ENCODE peak calls at places on chromosomes 6 and 20, in six cellular contexts. One of them, this sample, is unnamed.
A peak's percentile ranks its signal among the peaks of the same experiment; 100 is the strongest.

GRCh38 chr6:152094992-152095592 is 287.6 kb downstream of the ESR1 start:
- DNase-seq in ovary: peak; percentile 72
- DNase-seq in Caco-2: peak; percentile 27
- DNase-seq in HFF-Myc: peak; percentile 99
- DNase-seq in fibroblast of villous mesenchyme: peak; percentile 100
- DNase-seq in pancreas: no peak
- DNase-seq in this sample: peak; percentile 100

GRCh38 chr6:50905297-50905696 is 86.6 kb downstream of the TFAP2B start:
- DNase-seq in ovary: no peak
- DNase-seq in Caco-2: no peak
- DNase-seq in HFF-Myc: no peak
- DNase-seq in fibroblast of villous mesenchyme: no peak
- DNase-seq in pancreas: no peak
- DNase-seq in this sample: no peak

GRCh38 chr6:144162977-144163376 is 12.7 kb downstream of the STX11 start:
- DNase-seq in ovary: no peak
- DNase-seq in Caco-2: no peak
- DNase-seq in HFF-Myc: no peak
- DNase-seq in fibroblast of villous mesenchyme: no peak
- DNase-seq in pancreas: no peak
- DNase-seq in this sample: no peak

GRCh38 chr20:31476648-31477220 is 1.6 kb downstream of the REM1 start:
- DNase-seq in ovary: no peak
- DNase-seq in Caco-2: no peak
- DNase-seq in HFF-Myc: no peak
- DNase-seq in fibroblast of villous mesenchyme: no peak
- DNase-seq in pancreas: no peak
- DNase-seq in this sample: no peak

GRCh38 chr6:150196942-150197745 is 54.3 kb downstream of the PPP1R14C start:
- DNase-seq in ovary: no peak
- DNase-seq in Caco-2: no peak
- DNase-seq in HFF-Myc: no peak
- DNase-seq in fibroblast of villous mesenchyme: no peak
- DNase-seq in pancreas: no peak
- DNase-seq in this sample: no peak

GRCh38 chr6:149903938-149904611 is 6.2 kb upstream of the RAET1E start:
- DNase-seq in ovary: peak; percentile 3
- DNase-seq in Caco-2: peak; percentile 18
- DNase-seq in HFF-Myc: no peak
- DNase-seq in fibroblast of villous mesenchyme: no peak
- DNase-seq in pancreas: no peak
- DNase-seq in this sample: no peak

GRCh38 chr6:81561731-81562130 is 190.8 kb downstream of the TENT5A start:
- DNase-seq in ovary: no peak
- DNase-seq in Caco-2: no peak
- DNase-seq in HFF-Myc: no peak
- DNase-seq in fibroblast of villous mesenchyme: peak; percentile 64
- DNase-seq in pancreas: no peak
- DNase-seq in this sample: no peak

GRCh38 chr6:111734068-111734825 is 128.6 kb upstream of the TRAF3IP2 start:
- DNase-seq in ovary: no peak
- DNase-seq in Caco-2: no peak
- DNase-seq in HFF-Myc: no peak
- DNase-seq in fibroblast of villous mesenchyme: peak; percentile 36
- DNase-seq in pancreas: no peak
- DNase-seq in this sample: peak; percentile 63

GRCh38 chr6:52820198-52820597 is 16.6 kb upstream of the GSTA1 start:
- DNase-seq in ovary: no peak
- DNase-seq in Caco-2: no peak
- DNase-seq in HFF-Myc: no peak
- DNase-seq in fibroblast of villous mesenchyme: no peak
- DNase-seq in pancreas: no peak
- DNase-seq in this sample: peak; percentile 71

GRCh38 chr6:72219536-72219935 is 333.2 kb downstream of the RIMS1 start:
- DNase-seq in ovary: no peak
- DNase-seq in Caco-2: no peak
- DNase-seq in HFF-Myc: no peak
- DNase-seq in fibroblast of villous mesenchyme: no peak
- DNase-seq in pancreas: no peak
- DNase-seq in this sample: peak; percentile 6

GRCh38 chr20:61413752-61414151 is 161.7 kb downstream of the CDH4 start:
- DNase-seq in ovary: no peak
- DNase-seq in Caco-2: no peak
- DNase-seq in HFF-Myc: no peak
- DNase-seq in fibroblast of villous mesenchyme: no peak
- DNase-seq in pancreas: no peak
- DNase-seq in this sample: no peak

GRCh38 chr6:30824698-30825097 is 59.6 kb upstream of the DDR1 start:
- DNase-seq in ovary: no peak
- DNase-seq in Caco-2: no peak
- DNase-seq in HFF-Myc: no peak
- DNase-seq in fibroblast of villous mesenchyme: no peak
- DNase-seq in pancreas: no peak
- DNase-seq in this sample: no peak

GRCh38 chr20:63102720-63103375 is 96.1 kb upstream of the BHLHE23 start:
- DNase-seq in ovary: no peak
- DNase-seq in Caco-2: no peak
- DNase-seq in HFF-Myc: no peak
- DNase-seq in fibroblast of villous mesenchyme: peak; percentile 11
- DNase-seq in pancreas: peak; percentile 58
- DNase-seq in this sample: peak; percentile 42

GRCh38 chr6:166029506-166029905 is 138.1 kb downstream of the TBXT start:
- DNase-seq in ovary: no peak
- DNase-seq in Caco-2: no peak
- DNase-seq in HFF-Myc: no peak
- DNase-seq in fibroblast of villous mesenchyme: peak; percentile 64
- DNase-seq in pancreas: no peak
- DNase-seq in this sample: no peak

GRCh38 chr6:54135665-54136370 is 24.6 kb downstream of the MLIP start:
- DNase-seq in ovary: no peak
- DNase-seq in Caco-2: no peak
- DNase-seq in HFF-Myc: no peak
- DNase-seq in fibroblast of villous mesenchyme: peak; percentile 59
- DNase-seq in pancreas: no peak
- DNase-seq in this sample: peak; percentile 47

GRCh38 chr20:1811621-1812498 is 83.3 kb upstream of the SIRPA start:
- DNase-seq in ovary: no peak
- DNase-seq in Caco-2: no peak
- DNase-seq in HFF-Myc: no peak
- DNase-seq in fibroblast of villous mesenchyme: no peak
- DNase-seq in pancreas: no peak
- DNase-seq in this sample: peak; percentile 42

GRCh38 chr6:37160922-37161778 is 8.8 kb upstream of the PIM1 start:
- DNase-seq in ovary: peak; percentile 8
- DNase-seq in Caco-2: no peak
- DNase-seq in HFF-Myc: no peak
- DNase-seq in fibroblast of villous mesenchyme: peak; percentile 82
- DNase-seq in pancreas: no peak
- DNase-seq in this sample: peak; percentile 58

GRCh38 chr6:163861627-163862026 is 447.1 kb downstream of the QKI start:
- DNase-seq in ovary: no peak
- DNase-seq in Caco-2: no peak
- DNase-seq in HFF-Myc: no peak
- DNase-seq in fibroblast of villous mesenchyme: no peak
- DNase-seq in pancreas: no peak
- DNase-seq in this sample: no peak

GRCh38 chr6:18528084-18528743 is 141.1 kb downstream of the RNF144B start:
- DNase-seq in ovary: no peak
- DNase-seq in Caco-2: no peak
- DNase-seq in HFF-Myc: no peak
- DNase-seq in fibroblast of villous mesenchyme: peak; percentile 6
- DNase-seq in pancreas: no peak
- DNase-seq in this sample: peak; percentile 11

GRCh38 chr6:42417641-42418112 is 34.0 kb downstream of the TRERF1 start:
- DNase-seq in ovary: no peak
- DNase-seq in Caco-2: no peak
- DNase-seq in HFF-Myc: no peak
- DNase-seq in fibroblast of villous mesenchyme: no peak
- DNase-seq in pancreas: no peak
- DNase-seq in this sample: peak; percentile 65

GRCh38 chr6:22363966-22364296 is 67.1 kb upstream of the PRL start:
- DNase-seq in ovary: no peak
- DNase-seq in Caco-2: no peak
- DNase-seq in HFF-Myc: no peak
- DNase-seq in fibroblast of villous mesenchyme: no peak
- DNase-seq in pancreas: no peak
- DNase-seq in this sample: no peak

GRCh38 chr6:119308994-119309657 is 40.4 kb downstream of the MAN1A1 start:
- DNase-seq in ovary: no peak
- DNase-seq in Caco-2: no peak
- DNase-seq in HFF-Myc: no peak
- DNase-seq in fibroblast of villous mesenchyme: no peak
- DNase-seq in pancreas: no peak
- DNase-seq in this sample: peak; percentile 42

GRCh38 chr6:107712523-107713213 is 111.4 kb downstream of the SCML4 start:
- DNase-seq in ovary: no peak
- DNase-seq in Caco-2: no peak
- DNase-seq in HFF-Myc: no peak
- DNase-seq in fibroblast of villous mesenchyme: peak; percentile 46
- DNase-seq in pancreas: no peak
- DNase-seq in this sample: peak; percentile 23

GRCh38 chr6:131955192-131955591 is 4.0 kb upstream of the CCN2 start:
- DNase-seq in ovary: no peak
- DNase-seq in Caco-2: no peak
- DNase-seq in HFF-Myc: no peak
- DNase-seq in fibroblast of villous mesenchyme: peak; percentile 44
- DNase-seq in pancreas: no peak
- DNase-seq in this sample: no peak

GRCh38 chr6:86412063-86412462 is 525.3 kb upstream of the HTR1E start:
- DNase-seq in ovary: no peak
- DNase-seq in Caco-2: no peak
- DNase-seq in HFF-Myc: no peak
- DNase-seq in fibroblast of villous mesenchyme: no peak
- DNase-seq in pancreas: no peak
- DNase-seq in this sample: no peak

GRCh38 chr6:34973547-34974248 is 84.6 kb downstream of the ANKS1A start:
- DNase-seq in ovary: no peak
- DNase-seq in Caco-2: peak; percentile 17
- DNase-seq in HFF-Myc: no peak
- DNase-seq in fibroblast of villous mesenchyme: no peak
- DNase-seq in pancreas: no peak
- DNase-seq in this sample: no peak
- TF ChIP-seq CTCF in ovary: no peak
- TF ChIP-seq CTCF in Caco-2: no peak
- TF ChIP-seq CTCF in HFF-Myc: no peak
- TF ChIP-seq CTCF in fibroblast of villous mesenchyme: peak; percentile 29
- TF ChIP-seq CTCF in pancreas: no peak
- TF ChIP-seq CTCF in this sample: no peak

GRCh38 chr6:15265787-15266186 is 19.9 kb downstream of the JARID2 start:
- DNase-seq in ovary: no peak
- DNase-seq in Caco-2: no peak
- DNase-seq in HFF-Myc: no peak
- DNase-seq in fibroblast of villous mesenchyme: no peak
- DNase-seq in pancreas: no peak
- DNase-seq in this sample: no peak
- H3K4me3 ChIP-seq in ovary: no peak overlapping the region
- H3K4me3 ChIP-seq in Caco-2: no peak overlapping the region
- H3K4me3 ChIP-seq in HFF-Myc: no peak overlapping the region
- H3K4me3 ChIP-seq in fibroblast of villous mesenchyme: no peak overlapping the region
- H3K4me3 ChIP-seq in pancreas: no peak overlapping the region
- H3K4me3 ChIP-seq in this sample: no peak overlapping the region

DNA sequence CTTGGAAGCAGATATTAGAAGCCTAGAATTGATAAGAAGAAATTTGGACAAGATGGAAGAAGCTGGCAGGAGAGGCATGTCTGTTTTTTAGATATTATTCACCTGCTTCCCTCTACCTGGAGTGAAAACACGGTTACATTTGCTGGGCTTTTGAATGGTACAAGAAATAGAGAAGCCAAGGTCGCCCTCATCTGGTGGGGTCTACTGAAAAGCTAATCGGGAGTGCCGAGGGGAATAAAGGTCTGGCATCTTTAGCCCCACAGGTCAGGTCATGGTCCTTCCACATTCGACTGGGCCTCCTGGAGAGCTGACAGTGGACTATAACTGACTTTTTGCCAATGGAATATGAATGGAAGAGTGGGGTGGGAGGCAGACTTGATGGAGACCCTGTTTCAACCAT is 4.6 kb upstream of the C2 start:
- DNase-seq in ovary: no peak
- DNase-seq in Caco-2: peak; percentile 55
- DNase-seq in HFF-Myc: no peak
- DNase-seq in fibroblast of villous mesenchyme: peak; percentile 25
- DNase-seq in pancreas: no peak
- DNase-seq in this sample: no peak
- TF ChIP-seq CTCF in ovary: no peak
- TF ChIP-seq CTCF in Caco-2: no peak
- TF ChIP-seq CTCF in HFF-Myc: no peak
- TF ChIP-seq CTCF in fibroblast of villous mesenchyme: peak; percentile 28
- TF ChIP-seq CTCF in pancreas: no peak
- TF ChIP-seq CTCF in this sample: peak; percentile 21

DNA sequence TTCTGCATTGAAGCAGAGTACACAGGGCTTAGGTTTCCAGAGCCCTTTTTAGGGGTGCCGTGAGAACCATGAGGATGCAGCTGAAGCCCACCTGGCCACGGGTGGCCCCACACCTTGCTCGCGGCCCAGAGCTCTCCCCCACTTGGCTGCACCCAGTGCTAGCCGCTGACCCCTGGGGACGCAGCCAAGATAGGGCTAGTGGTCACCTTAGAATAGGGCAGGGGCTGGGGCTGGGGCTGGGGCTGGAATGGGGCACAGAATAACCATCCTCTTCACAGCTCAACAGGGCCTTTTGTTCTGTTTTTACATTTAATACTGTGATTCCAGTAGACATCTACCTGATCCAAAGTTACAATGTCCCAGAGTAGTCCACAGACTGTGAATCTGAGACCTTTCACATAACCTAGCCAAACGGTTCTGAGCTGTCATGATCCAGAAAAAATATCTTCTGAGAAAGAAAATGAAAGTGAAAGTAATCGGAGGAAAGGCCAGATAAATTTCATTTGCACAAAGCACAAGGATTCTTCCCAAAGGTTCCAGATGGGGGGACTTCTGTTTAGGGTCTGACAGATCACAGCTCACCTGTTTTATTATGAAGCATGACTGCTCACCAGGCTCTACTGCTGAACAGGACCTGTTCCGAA is 402.1 kb downstream of the THBS2 start:
- DNase-seq in ovary: no peak
- DNase-seq in Caco-2: no peak
- DNase-seq in HFF-Myc: no peak
- DNase-seq in fibroblast of villous mesenchyme: peak; percentile 28
- DNase-seq in pancreas: no peak
- DNase-seq in this sample: peak; percentile 8
- H3K4me3 ChIP-seq in ovary: peak overlapping the region; percentile 27
- H3K4me3 ChIP-seq in Caco-2: no peak overlapping the region
- H3K4me3 ChIP-seq in HFF-Myc: peak overlapping the region; percentile 27
- H3K4me3 ChIP-seq in fibroblast of villous mesenchyme: peak overlapping the region; percentile 38
- H3K4me3 ChIP-seq in pancreas: no peak overlapping the region
- H3K4me3 ChIP-seq in this sample: peak overlapping the region; percentile 58

GRCh38 chr6:71134929-71135642 is 153.5 kb upstream of the OGFRL1 start:
- DNase-seq in ovary: no peak
- DNase-seq in Caco-2: no peak
- DNase-seq in HFF-Myc: no peak
- DNase-seq in fibroblast of villous mesenchyme: no peak
- DNase-seq in pancreas: no peak
- DNase-seq in this sample: no peak
- TF ChIP-seq CTCF in ovary: no peak
- TF ChIP-seq CTCF in Caco-2: no peak
- TF ChIP-seq CTCF in HFF-Myc: no peak
- TF ChIP-seq CTCF in fibroblast of villous mesenchyme: no peak
- TF ChIP-seq CTCF in pancreas: no peak
- TF ChIP-seq CTCF in this sample: no peak